ENCODE peak calls at places on chromosomes 16 and 17, in seven cellular contexts. One of them, this sample, is unnamed.

GRCh38 chr16:54398986-54399385 is 112.4 kb upstream of the IRX3 start:
- DNase-seq in cardiac fibroblast: no peak
- DNase-seq in CD4-positive, CD25-positive, alpha-beta regulatory T cell: no peak
- DNase-seq in stimulated activated CD4-positive, alpha-beta T cell treated with anti-CD3 and anti-CD28 coated beads, Interleukin-1b, Interleukin-23, amount 100 ng/mL, for 24 hours: no peak
- DNase-seq in stimulated activated CD8-positive, alpha-beta memory T cell treated with anti-CD3 and anti-CD28 coated beads, Interleukin-12 subunit alpha, Interleukin-12 subunit beta, amount 100 ng/mL, for 4 hours: no peak
- DNase-seq in M059J: peak
- DNase-seq in HEK293T: no peak
- DNase-seq in this sample: no peak

GRCh38 chr17:34314279-34314678 is 5.0 kb upstream of the CCL8 start:
- DNase-seq in stimulated activated CD4-positive, alpha-beta T cell treated with anti-CD3 and anti-CD28 coated beads, Interleukin-1b, Interleukin-23, amount 100 ng/mL, for 24 hours: no peak
- DNase-seq in cardiac fibroblast: peak
- DNase-seq in M059J: no peak
- DNase-seq in HEK293T: no peak
- DNase-seq in CD4-positive, CD25-positive, alpha-beta regulatory T cell: no peak
- DNase-seq in stimulated activated CD8-positive, alpha-beta memory T cell treated with anti-CD3 and anti-CD28 coated beads, Interleukin-12 subunit alpha, Interleukin-12 subunit beta, amount 100 ng/mL, for 4 hours: no peak
- DNase-seq in this sample: no peak

GRCh38 chr17:19461139-19461538 is 50.1 kb downstream of the RNF112 start:
- DNase-seq in stimulated activated CD4-positive, alpha-beta T cell treated with anti-CD3 and anti-CD28 coated beads, Interleukin-1b, Interleukin-23, amount 100 ng/mL, for 24 hours: no peak
- DNase-seq in HEK293T: no peak
- DNase-seq in stimulated activated CD8-positive, alpha-beta memory T cell treated with anti-CD3 and anti-CD28 coated beads, Interleukin-12 subunit alpha, Interleukin-12 subunit beta, amount 100 ng/mL, for 4 hours: no peak
- DNase-seq in cardiac fibroblast: no peak
- DNase-seq in M059J: no peak
- DNase-seq in CD4-positive, CD25-positive, alpha-beta regulatory T cell: no peak
- DNase-seq in this sample: peak

GRCh38 chr17:74394977-74395376 is 27.7 kb downstream of the GPR142 start:
- DNase-seq in stimulated activated CD4-positive, alpha-beta T cell treated with anti-CD3 and anti-CD28 coated beads, Interleukin-1b, Interleukin-23, amount 100 ng/mL, for 24 hours: no peak
- DNase-seq in CD4-positive, CD25-positive, alpha-beta regulatory T cell: no peak
- DNase-seq in cardiac fibroblast: no peak
- DNase-seq in HEK293T: no peak
- DNase-seq in M059J: peak
- DNase-seq in stimulated activated CD8-positive, alpha-beta memory T cell treated with anti-CD3 and anti-CD28 coated beads, Interleukin-12 subunit alpha, Interleukin-12 subunit beta, amount 100 ng/mL, for 4 hours: no peak
- DNase-seq in this sample: no peak

GRCh38 chr16:57111420-57111819 is 19.0 kb downstream of the CPNE2 start:
- DNase-seq in CD4-positive, CD25-positive, alpha-beta regulatory T cell: no peak
- DNase-seq in stimulated activated CD4-positive, alpha-beta T cell treated with anti-CD3 and anti-CD28 coated beads, Interleukin-1b, Interleukin-23, amount 100 ng/mL, for 24 hours: no peak
- DNase-seq in M059J: no peak
- DNase-seq in HEK293T: no peak
- DNase-seq in stimulated activated CD8-positive, alpha-beta memory T cell treated with anti-CD3 and anti-CD28 coated beads, Interleukin-12 subunit alpha, Interleukin-12 subunit beta, amount 100 ng/mL, for 4 hours: no peak
- DNase-seq in cardiac fibroblast: no peak
- DNase-seq in this sample: no peak

GRCh38 chr17:70127221-70127873 is 42.0 kb upstream of the KCNJ2 start:
- DNase-seq in CD4-positive, CD25-positive, alpha-beta regulatory T cell: no peak
- DNase-seq in M059J: no peak
- DNase-seq in cardiac fibroblast: no peak
- DNase-seq in HEK293T: no peak
- DNase-seq in stimulated activated CD4-positive, alpha-beta T cell treated with anti-CD3 and anti-CD28 coated beads, Interleukin-1b, Interleukin-23, amount 100 ng/mL, for 24 hours: no peak
- DNase-seq in stimulated activated CD8-positive, alpha-beta memory T cell treated with anti-CD3 and anti-CD28 coated beads, Interleukin-12 subunit alpha, Interleukin-12 subunit beta, amount 100 ng/mL, for 4 hours: no peak
- DNase-seq in this sample: no peak

GRCh38 chr17:40542562-40543411 is 22.5 kb downstream of the CCR7 start:
- DNase-seq in CD4-positive, CD25-positive, alpha-beta regulatory T cell: no peak
- DNase-seq in HEK293T: no peak
- DNase-seq in stimulated activated CD8-positive, alpha-beta memory T cell treated with anti-CD3 and anti-CD28 coated beads, Interleukin-12 subunit alpha, Interleukin-12 subunit beta, amount 100 ng/mL, for 4 hours: no peak
- DNase-seq in stimulated activated CD4-positive, alpha-beta T cell treated with anti-CD3 and anti-CD28 coated beads, Interleukin-1b, Interleukin-23, amount 100 ng/mL, for 24 hours: no peak
- DNase-seq in M059J: peak
- DNase-seq in cardiac fibroblast: peak
- DNase-seq in this sample: no peak

GRCh38 chr17:73232587-73233373 is 28.9 kb downstream of the CPSF4L start:
- DNase-seq in stimulated activated CD8-positive, alpha-beta memory T cell treated with anti-CD3 and anti-CD28 coated beads, Interleukin-12 subunit alpha, Interleukin-12 subunit beta, amount 100 ng/mL, for 4 hours: no peak
- DNase-seq in cardiac fibroblast: peak
- DNase-seq in CD4-positive, CD25-positive, alpha-beta regulatory T cell: no peak
- DNase-seq in M059J: peak
- DNase-seq in stimulated activated CD4-positive, alpha-beta T cell treated with anti-CD3 and anti-CD28 coated beads, Interleukin-1b, Interleukin-23, amount 100 ng/mL, for 24 hours: no peak
- DNase-seq in HEK293T: peak
- DNase-seq in this sample: no peak

GRCh38 chr17:70875729-70876344 is 706.5 kb downstream of the KCNJ2 start:
- DNase-seq in HEK293T: no peak
- DNase-seq in stimulated activated CD8-positive, alpha-beta memory T cell treated with anti-CD3 and anti-CD28 coated beads, Interleukin-12 subunit alpha, Interleukin-12 subunit beta, amount 100 ng/mL, for 4 hours: no peak
- DNase-seq in CD4-positive, CD25-positive, alpha-beta regulatory T cell: no peak
- DNase-seq in cardiac fibroblast: peak
- DNase-seq in stimulated activated CD4-positive, alpha-beta T cell treated with anti-CD3 and anti-CD28 coated beads, Interleukin-1b, Interleukin-23, amount 100 ng/mL, for 24 hours: no peak
- DNase-seq in M059J: no peak
- DNase-seq in this sample: no peak

GRCh38 chr16:54121084-54121483 is 165.5 kb downstream of the IRX3 start:
- DNase-seq in stimulated activated CD8-positive, alpha-beta memory T cell treated with anti-CD3 and anti-CD28 coated beads, Interleukin-12 subunit alpha, Interleukin-12 subunit beta, amount 100 ng/mL, for 4 hours: no peak
- DNase-seq in stimulated activated CD4-positive, alpha-beta T cell treated with anti-CD3 and anti-CD28 coated beads, Interleukin-1b, Interleukin-23, amount 100 ng/mL, for 24 hours: no peak
- DNase-seq in CD4-positive, CD25-positive, alpha-beta regulatory T cell: no peak
- DNase-seq in HEK293T: no peak
- DNase-seq in M059J: no peak
- DNase-seq in cardiac fibroblast: no peak
- DNase-seq in this sample: no peak

GRCh38 chr17:75517277-75517865 is 1.0 kb downstream of the TSEN54 start:
- DNase-seq in cardiac fibroblast: no peak
- DNase-seq in stimulated activated CD8-positive, alpha-beta memory T cell treated with anti-CD3 and anti-CD28 coated beads, Interleukin-12 subunit alpha, Interleukin-12 subunit beta, amount 100 ng/mL, for 4 hours: no peak
- DNase-seq in HEK293T: no peak
- DNase-seq in M059J: no peak
- DNase-seq in CD4-positive, CD25-positive, alpha-beta regulatory T cell: no peak
- DNase-seq in stimulated activated CD4-positive, alpha-beta T cell treated with anti-CD3 and anti-CD28 coated beads, Interleukin-1b, Interleukin-23, amount 100 ng/mL, for 24 hours: no peak
- DNase-seq in this sample: no peak

GRCh38 chr16:8660841-8661301 is 13.5 kb upstream of the ABAT start:
- DNase-seq in M059J: peak
- DNase-seq in stimulated activated CD8-positive, alpha-beta memory T cell treated with anti-CD3 and anti-CD28 coated beads, Interleukin-12 subunit alpha, Interleukin-12 subunit beta, amount 100 ng/mL, for 4 hours: peak
- DNase-seq in CD4-positive, CD25-positive, alpha-beta regulatory T cell: peak
- DNase-seq in stimulated activated CD4-positive, alpha-beta T cell treated with anti-CD3 and anti-CD28 coated beads, Interleukin-1b, Interleukin-23, amount 100 ng/mL, for 24 hours: no peak
- DNase-seq in cardiac fibroblast: peak
- DNase-seq in HEK293T: peak
- DNase-seq in this sample: peak